ENCODE peak calls at places on chromosome 15, in seven cellular contexts. F is HCT116, N is GM12878, L is SK-N-SH, V is HepG2, C is H1, I is K562. Z is an unnamed sample.

GRCh38 chr15:49887604-49888340 is 231.3 kb downstream of the ATP8B4 start:
- DNase-seq in C (no peak), I (no peak), N (no peak), F (no peak), V (no peak), L (peak), Z (no peak)

GRCh38 chr15:67735896-67736295 is 89.4 kb upstream of the SKOR1 start:
- DNase-seq in N (peak), C (no peak), L (no peak), F (no peak), V (no peak), I (no peak), Z (no peak)

GRCh38 chr15:66748320-66748779 is 46.3 kb downstream of the SMAD6 start:
- DNase-seq in L (no peak), C (no peak), N (no peak), V (no peak), I (no peak), F (no peak), Z (no peak)

GRCh38 chr15:50791537-50791885 is 26.0 kb upstream of the SPPL2A start:
- DNase-seq in F (no peak), V (no peak), C (no peak), N (no peak), L (no peak), I (no peak), Z (no peak)

GRCh38 chr15:39304201-39304841 is 276.6 kb upstream of the THBS1 start:
- DNase-seq in I (no peak), C (no peak), V (no peak), L (no peak), N (no peak), F (no peak), Z (no peak)

GRCh38 chr15:70509282-70510272 is 253.8 kb downstream of the UACA start:
- DNase-seq in V (no peak), N (no peak), C (no peak), I (no peak), L (no peak), F (no peak), Z (no peak)

GRCh38 chr15:68389936-68390790 is 41.8 kb downstream of the ITGA11 start:
- DNase-seq in V (no peak), I (no peak), L (no peak), N (peak), F (no peak), C (peak), Z (no peak)

GRCh38 chr15:70342141-70342540 is 244.4 kb upstream of the TLE3 start:
- DNase-seq in N (no peak), C (no peak), F (no peak), V (no peak), L (no peak), I (no peak), Z (no peak)

GRCh38 chr15:87877114-87877810 is 379.3 kb downstream of the NTRK3 start:
- DNase-seq in I (peak), V (no peak), F (no peak), N (no peak), L (peak), C (no peak), Z (no peak)

GRCh38 chr15:33292718-33293307 is 18.0 kb upstream of the RYR3 start:
- DNase-seq in N (no peak), L (peak), I (peak), V (peak), C (peak), F (peak), Z (peak)

GRCh38 chr15:80732818-80733217 is 37.7 kb downstream of the ABHD17C start:
- DNase-seq in F (no peak), I (no peak), C (no peak), N (no peak), V (no peak), L (no peak), Z (no peak)

GRCh38 chr15:75049392-75049791 is 26.0 kb downstream of the PPCDC start:
- DNase-seq in F (no peak), C (no peak), V (no peak), L (peak), N (no peak), I (no peak), Z (no peak)

GRCh38 chr15:86077070-86077469 is 2.6 kb upstream of the AGBL1 start:
- DNase-seq in L (no peak), I (no peak), N (no peak), V (no peak), F (no peak), C (no peak), Z (no peak)
- TF ChIP-seq JUND in L (no peak), I (no peak), N (no peak), V (no peak), F (no peak), C (no peak), Z (no peak)

DNA sequence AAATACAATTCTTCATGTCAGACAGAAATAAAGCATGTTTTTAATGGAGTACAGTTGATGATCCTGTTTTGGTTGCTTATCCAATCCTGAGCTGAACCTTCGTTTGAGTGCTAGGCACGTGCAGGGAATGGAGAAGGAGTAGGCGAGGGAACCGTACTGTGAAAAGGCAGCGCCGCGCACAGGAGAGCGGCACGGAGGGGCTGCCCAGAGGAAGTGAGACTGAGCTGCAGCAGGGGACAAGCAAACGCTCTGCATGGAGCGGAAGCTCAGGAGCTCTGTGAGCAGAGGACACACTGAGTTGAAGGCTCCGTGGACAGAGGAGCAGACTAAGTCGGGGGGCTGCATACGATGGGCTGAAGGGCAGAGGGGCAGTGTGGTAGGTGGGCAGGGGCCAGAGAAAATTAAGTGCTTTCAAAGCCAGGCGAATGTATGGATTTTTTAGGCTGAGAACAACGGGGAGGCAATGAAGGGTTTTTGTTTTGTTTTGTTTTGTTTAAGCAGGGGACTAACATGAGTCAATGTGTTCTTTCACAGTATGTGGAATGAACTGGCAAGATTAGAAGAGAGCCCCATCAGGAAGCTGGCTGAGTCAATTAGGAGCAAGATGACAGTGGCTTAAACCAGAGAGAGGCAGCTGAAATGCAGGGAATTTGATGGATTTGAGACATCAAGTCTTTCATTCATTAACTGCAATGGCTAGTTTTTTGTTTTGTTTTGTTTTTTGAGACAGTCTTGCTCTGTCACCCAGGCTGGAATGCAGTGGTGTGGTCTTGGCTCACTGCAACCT is 23.8 kb upstream of the TM2D3 start:
- DNase-seq in V (no peak), C (no peak), I (no peak), F (no peak), L (no peak), N (no peak), Z (no peak)
- TF ChIP-seq JUND in V (no peak), C (no peak), I (no peak), F (no peak), L (no peak), N (no peak), Z (no peak)

DNA sequence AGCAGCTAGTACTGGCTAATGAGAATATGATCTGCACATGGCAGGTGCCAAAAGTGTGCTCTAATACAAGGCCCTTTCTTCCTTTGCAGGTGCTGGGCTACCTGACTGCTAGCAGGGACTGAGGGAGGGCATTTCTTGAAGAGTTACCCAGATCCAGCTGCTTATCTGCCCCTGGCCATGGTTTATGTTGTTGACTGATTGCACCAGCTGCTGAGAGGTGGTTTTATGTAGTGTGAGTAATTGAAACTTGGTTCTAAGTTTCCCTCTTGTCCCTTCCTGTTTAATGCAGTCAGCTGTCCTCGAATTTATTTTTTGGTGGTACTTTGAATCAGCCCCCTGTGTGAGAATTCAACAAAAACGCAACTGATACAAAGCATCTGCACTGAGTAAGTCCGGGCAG is 288.3 kb upstream of the C2CD4B start:
- DNase-seq in N (no peak), V (no peak), L (no peak), C (no peak), I (no peak), F (no peak), Z (no peak)
- TF ChIP-seq JUND in N (no peak), V (no peak), L (no peak), C (no peak), I (no peak), F (no peak), Z (no peak)

GRCh38 chr15:65174491-65174890 is 10.7 kb downstream of the CLPX start:
- DNase-seq in L (no peak), C (no peak), N (no peak), F (no peak), I (no peak), V (no peak), Z (no peak)
- TF ChIP-seq JUND in L (no peak), C (no peak), N (no peak), F (no peak), I (no peak), V (no peak), Z (no peak)

Z was measured in T47D.